ENCODE peak calls at places on chromosome 5, in seven cellular contexts. One of them, this sample, is unnamed. For H3K27me3, the result is how much of the 10 kb centered on the place peaks cover.

GRCh38 chr5:88979717-88980116 is 96.7 kb upstream of the MEF2C start:
- DNase-seq in K562: no peak
- DNase-seq in HCT116: no peak
- DNase-seq in SK-N-SH: no peak
- DNase-seq in suprapubic skin: no peak
- DNase-seq in GM23338: no peak
- DNase-seq in prostate gland: no peak
- DNase-seq in this sample: no peak

GRCh38 chr5:96657068-96657467 is 5.1 kb upstream of the CAST start:
- DNase-seq in GM23338: no peak
- DNase-seq in HCT116: peak
- DNase-seq in prostate gland: no peak
- DNase-seq in SK-N-SH: no peak
- DNase-seq in K562: peak
- DNase-seq in suprapubic skin: no peak
- DNase-seq in this sample: no peak

GRCh38 chr5:92337772-92338234 is 954.7 kb upstream of the ARRDC3 start:
- DNase-seq in SK-N-SH: no peak
- DNase-seq in GM23338: no peak
- DNase-seq in prostate gland: no peak
- DNase-seq in K562: no peak
- DNase-seq in HCT116: no peak
- DNase-seq in suprapubic skin: no peak
- DNase-seq in this sample: no peak

GRCh38 chr5:112174959-112175594 is 244.0 kb downstream of the EPB41L4A start:
- DNase-seq in HCT116: peak
- DNase-seq in prostate gland: peak
- DNase-seq in suprapubic skin: no peak
- DNase-seq in K562: peak
- DNase-seq in GM23338: peak
- DNase-seq in SK-N-SH: peak
- DNase-seq in this sample: no peak

GRCh38 chr5:135353952-135354721 is 44.9 kb downstream of the MACROH2A1 start:
- DNase-seq in suprapubic skin: no peak
- DNase-seq in prostate gland: no peak
- DNase-seq in GM23338: no peak
- DNase-seq in K562: no peak
- DNase-seq in SK-N-SH: no peak
- DNase-seq in HCT116: no peak
- DNase-seq in this sample: peak

GRCh38 chr5:136080483-136081180 is 51.8 kb downstream of the TGFBI start:
- DNase-seq in HCT116: peak
- DNase-seq in prostate gland: peak
- DNase-seq in SK-N-SH: no peak
- DNase-seq in K562: peak
- DNase-seq in GM23338: peak
- DNase-seq in suprapubic skin: peak
- DNase-seq in this sample: peak

GRCh38 chr5:44952376-44952775 is 143.6 kb downstream of the MRPS30 start:
- DNase-seq in K562: peak
- DNase-seq in prostate gland: no peak
- DNase-seq in SK-N-SH: peak
- DNase-seq in HCT116: peak
- DNase-seq in GM23338: peak
- DNase-seq in suprapubic skin: no peak
- DNase-seq in this sample: no peak

GRCh38 chr5:88672644-88673493 is 210.1 kb downstream of the MEF2C start:
- DNase-seq in HCT116: no peak
- DNase-seq in prostate gland: no peak
- DNase-seq in SK-N-SH: no peak
- DNase-seq in suprapubic skin: no peak
- DNase-seq in K562: no peak
- DNase-seq in GM23338: peak
- DNase-seq in this sample: no peak

GRCh38 chr5:35096933-35097332 is 49.2 kb upstream of the AGXT2 start:
- DNase-seq in GM23338: no peak
- DNase-seq in suprapubic skin: no peak
- DNase-seq in HCT116: no peak
- DNase-seq in SK-N-SH: no peak
- DNase-seq in prostate gland: no peak
- DNase-seq in K562: no peak
- DNase-seq in this sample: no peak

GRCh38 chr5:18270635-18271338 is 636.5 kb downstream of the TAF11L14 start:
- DNase-seq in suprapubic skin: no peak
- DNase-seq in HCT116: no peak
- DNase-seq in GM23338: no peak
- DNase-seq in SK-N-SH: no peak
- DNase-seq in K562: no peak
- DNase-seq in prostate gland: no peak
- DNase-seq in this sample: no peak

GRCh38 chr5:74446673-74447337 is 193.7 kb downstream of the ENC1 start:
- DNase-seq in prostate gland: no peak
- DNase-seq in HCT116: no peak
- DNase-seq in SK-N-SH: no peak
- DNase-seq in suprapubic skin: no peak
- DNase-seq in GM23338: no peak
- DNase-seq in K562: peak
- DNase-seq in this sample: no peak

GRCh38 chr5:107486489-107486888 is 184.2 kb downstream of the EFNA5 start:
- DNase-seq in HCT116: peak
- DNase-seq in K562: no peak
- DNase-seq in suprapubic skin: no peak
- DNase-seq in prostate gland: no peak
- DNase-seq in SK-N-SH: no peak
- DNase-seq in GM23338: no peak
- DNase-seq in this sample: no peak

GRCh38 chr5:64594025-64594424 is 88.2 kb downstream of the RGS7BP start:
- DNase-seq in prostate gland: no peak
- DNase-seq in HCT116: no peak
- DNase-seq in K562: no peak
- DNase-seq in SK-N-SH: no peak
- DNase-seq in suprapubic skin: no peak
- DNase-seq in GM23338: no peak
- DNase-seq in this sample: no peak

GRCh38 chr5:96562614-96563013 is 99.6 kb upstream of the CAST start:
- DNase-seq in HCT116: no peak
- DNase-seq in SK-N-SH: no peak
- DNase-seq in GM23338: no peak
- DNase-seq in prostate gland: no peak
- DNase-seq in K562: no peak
- DNase-seq in suprapubic skin: no peak
- DNase-seq in this sample: no peak

GRCh38 chr5:39219433-39219832 is at the start of gene FYB1:
- DNase-seq in suprapubic skin: no peak
- DNase-seq in GM23338: no peak
- DNase-seq in prostate gland: no peak
- DNase-seq in HCT116: no peak
- DNase-seq in K562: no peak
- DNase-seq in SK-N-SH: no peak
- DNase-seq in this sample: peak

GRCh38 chr5:91955610-91956009 is 572.5 kb upstream of the ARRDC3 start:
- DNase-seq in HCT116: no peak
- DNase-seq in prostate gland: no peak
- DNase-seq in GM23338: no peak
- DNase-seq in K562: no peak
- DNase-seq in SK-N-SH: no peak
- DNase-seq in suprapubic skin: no peak
- DNase-seq in this sample: no peak

GRCh38 chr5:81751009-81751835 is at the start of gene SSBP2:
- DNase-seq in suprapubic skin: peak
- DNase-seq in K562: peak
- DNase-seq in HCT116: peak
- DNase-seq in SK-N-SH: peak
- DNase-seq in GM23338: peak
- DNase-seq in prostate gland: peak
- DNase-seq in this sample: peak
- TF ChIP-seq POLR2AphosphoS5 in suprapubic skin: peak
- TF ChIP-seq POLR2AphosphoS5 in K562: peak
- TF ChIP-seq POLR2AphosphoS5 in HCT116: peak
- TF ChIP-seq POLR2AphosphoS5 in SK-N-SH: peak
- TF ChIP-seq POLR2AphosphoS5 in GM23338: peak
- TF ChIP-seq POLR2AphosphoS5 in prostate gland: peak
- TF ChIP-seq POLR2AphosphoS5 in this sample: peak

DNA sequence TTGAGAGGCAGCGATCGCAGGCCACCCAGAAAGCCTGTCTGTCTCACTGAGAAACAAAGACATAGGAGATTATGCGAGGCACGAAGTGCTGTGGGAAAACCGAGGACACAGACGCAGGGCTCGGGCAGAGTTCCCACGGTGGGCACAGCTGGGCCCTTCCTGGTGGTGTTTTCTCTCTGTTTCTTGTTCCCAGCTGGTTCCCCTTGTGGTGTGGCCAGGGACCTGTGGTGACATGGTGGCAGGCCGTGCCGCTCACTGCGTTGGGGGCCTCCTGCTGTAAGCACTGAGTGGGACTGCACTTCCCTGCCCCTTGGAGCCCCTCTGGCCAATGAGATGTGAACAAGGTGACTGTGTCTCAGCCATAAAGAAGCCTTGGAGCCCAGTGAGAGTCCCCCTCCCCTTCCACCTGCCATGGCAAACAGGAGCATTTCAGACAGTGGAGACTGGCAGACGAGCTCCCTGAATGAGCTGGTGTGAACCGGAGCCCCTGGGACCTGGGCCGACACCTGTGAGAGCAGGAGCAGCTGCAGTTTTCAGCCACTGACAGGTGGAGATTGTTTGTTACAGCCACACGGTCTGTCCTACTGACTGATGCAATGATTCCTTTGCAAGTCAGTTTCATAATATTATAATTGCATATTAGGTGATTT is 13.2 kb upstream of the IRX4 start:
- DNase-seq in SK-N-SH: no peak
- DNase-seq in prostate gland: no peak
- DNase-seq in GM23338: no peak
- DNase-seq in suprapubic skin: no peak
- DNase-seq in HCT116: no peak
- DNase-seq in K562: no peak
- DNase-seq in this sample: no peak
- H3K27me3 ChIP-seq in SK-N-SH: half or more
- H3K27me3 ChIP-seq in prostate gland: under half
- H3K27me3 ChIP-seq in GM23338: under half
- H3K27me3 ChIP-seq in suprapubic skin: under half
- H3K27me3 ChIP-seq in HCT116: under half
- H3K27me3 ChIP-seq in K562: half or more
- H3K27me3 ChIP-seq in this sample: under half

GRCh38 chr5:179697108-179697507 is 1.7 kb upstream of the CANX start:
- DNase-seq in GM23338: no peak
- DNase-seq in K562: no peak
- DNase-seq in SK-N-SH: no peak
- DNase-seq in suprapubic skin: no peak
- DNase-seq in prostate gland: no peak
- DNase-seq in HCT116: no peak
- DNase-seq in this sample: peak

GRCh38 chr5:179700401-179700918 is 1.7 kb downstream of the CANX start:
- DNase-seq in prostate gland: no peak
- DNase-seq in K562: peak
- DNase-seq in HCT116: no peak
- DNase-seq in suprapubic skin: no peak
- DNase-seq in SK-N-SH: no peak
- DNase-seq in GM23338: peak
- DNase-seq in this sample: no peak

GRCh38 chr5:179697993-179698934 is 503 bp upstream of the CANX start:
- DNase-seq in HCT116: peak
- DNase-seq in K562: peak
- DNase-seq in prostate gland: peak
- DNase-seq in GM23338: peak
- DNase-seq in suprapubic skin: peak
- DNase-seq in SK-N-SH: peak
- DNase-seq in this sample: peak

GRCh38 chr5:179699640-179700298 is 1.0 kb downstream of the CANX start:
- DNase-seq in prostate gland: no peak
- DNase-seq in SK-N-SH: peak
- DNase-seq in GM23338: peak
- DNase-seq in K562: peak
- DNase-seq in suprapubic skin: no peak
- DNase-seq in HCT116: no peak
- DNase-seq in this sample: no peak

DNA sequence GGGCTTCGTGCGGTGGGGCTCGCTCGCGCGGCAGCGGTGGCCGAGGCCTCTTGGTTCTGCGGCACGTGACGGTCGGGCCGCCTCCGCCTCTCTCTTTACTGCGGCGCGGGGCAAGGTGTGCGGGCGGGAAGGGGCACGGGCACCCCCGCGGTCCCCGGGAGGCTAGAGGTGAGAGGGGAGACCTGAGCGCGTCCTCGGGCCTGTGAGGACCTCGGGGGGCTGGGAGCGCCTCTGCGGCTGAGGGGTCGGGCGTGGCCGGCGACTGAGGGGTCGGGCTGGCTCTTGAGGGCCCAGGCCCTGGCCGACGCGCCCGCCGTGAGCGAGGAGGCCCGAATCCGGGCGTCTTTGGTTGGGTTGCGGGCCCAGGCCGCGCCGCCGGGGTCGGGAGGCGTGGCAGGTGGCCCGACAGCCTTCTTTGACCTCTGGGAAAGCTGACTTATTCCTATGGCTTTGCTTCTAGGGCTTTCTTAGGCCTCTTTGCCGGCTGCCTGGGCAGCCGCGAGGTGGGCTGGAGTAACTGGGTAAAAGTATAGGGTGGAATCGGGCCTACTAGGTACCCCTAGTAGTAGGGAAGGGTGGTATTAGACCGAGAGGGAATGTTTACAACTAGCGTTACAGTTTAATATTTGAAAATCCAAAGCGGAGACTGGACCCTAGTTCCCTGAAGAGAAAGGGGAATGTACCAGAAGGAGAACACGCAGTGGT is at the start of gene CANX:
- DNase-seq in prostate gland: no peak
- DNase-seq in HCT116: no peak
- DNase-seq in SK-N-SH: no peak
- DNase-seq in suprapubic skin: no peak
- DNase-seq in GM23338: peak
- DNase-seq in K562: peak
- DNase-seq in this sample: no peak
- TF ChIP-seq POLR2AphosphoS5 in prostate gland: no peak
- TF ChIP-seq POLR2AphosphoS5 in HCT116: peak
- TF ChIP-seq POLR2AphosphoS5 in SK-N-SH: peak
- TF ChIP-seq POLR2AphosphoS5 in suprapubic skin: peak
- TF ChIP-seq POLR2AphosphoS5 in GM23338: peak
- TF ChIP-seq POLR2AphosphoS5 in K562: peak
- TF ChIP-seq POLR2AphosphoS5 in this sample: peak

GRCh38 chr5:68274847-68275700 is 59.5 kb downstream of the PIK3R1 start:
- DNase-seq in prostate gland: no peak
- DNase-seq in suprapubic skin: no peak
- DNase-seq in GM23338: no peak
- DNase-seq in HCT116: no peak
- DNase-seq in SK-N-SH: no peak
- DNase-seq in K562: no peak
- DNase-seq in this sample: no peak

GRCh38 chr5:68272289-68272688 is 56.7 kb downstream of the PIK3R1 start:
- DNase-seq in HCT116: no peak
- DNase-seq in K562: no peak
- DNase-seq in GM23338: no peak
- DNase-seq in SK-N-SH: no peak
- DNase-seq in suprapubic skin: no peak
- DNase-seq in prostate gland: no peak
- DNase-seq in this sample: no peak

GRCh38 chr5:68271124-68271523 is 55.6 kb downstream of the PIK3R1 start:
- DNase-seq in GM23338: no peak
- DNase-seq in SK-N-SH: no peak
- DNase-seq in K562: no peak
- DNase-seq in HCT116: no peak
- DNase-seq in prostate gland: no peak
- DNase-seq in suprapubic skin: no peak
- DNase-seq in this sample: no peak

GRCh38 chr5:68276740-68277139 is 61.2 kb downstream of the PIK3R1 start:
- DNase-seq in GM23338: no peak
- DNase-seq in suprapubic skin: no peak
- DNase-seq in HCT116: no peak
- DNase-seq in K562: no peak
- DNase-seq in prostate gland: no peak
- DNase-seq in SK-N-SH: no peak
- DNase-seq in this sample: no peak

GRCh38 chr5:68273717-68274409 is 58.3 kb downstream of the PIK3R1 start:
- DNase-seq in K562: no peak
- DNase-seq in HCT116: no peak
- DNase-seq in GM23338: no peak
- DNase-seq in SK-N-SH: no peak
- DNase-seq in suprapubic skin: no peak
- DNase-seq in prostate gland: no peak
- DNase-seq in this sample: no peak
- H3K27me3 ChIP-seq in K562: under half
- H3K27me3 ChIP-seq in HCT116: under half
- H3K27me3 ChIP-seq in GM23338: under half
- H3K27me3 ChIP-seq in SK-N-SH: under half
- H3K27me3 ChIP-seq in suprapubic skin: under half
- H3K27me3 ChIP-seq in prostate gland: under half
- H3K27me3 ChIP-seq in this sample: under half

This sample was measured in sigmoid colon.